ENCODE peak calls at places on chromosome 18, in ten cellular contexts. P is colonic mucosa; X is uterus; I is HCT116; N is foreskin fibroblast; R is GM10248; W is A673; J is adrenal gland; B is left ventricle myocardium inferior; Y is CD8-positive, alpha-beta T cell. T is an unnamed sample.

GRCh38 chr18:25284861-25285574 is 66.9 kb downstream of the ZNF521 start:
- DNase-seq in B (no peak), N (peak), P (no peak), X (peak), W (peak), J (no peak), Y (no peak), R (no peak), I (no peak), T (no peak)

GRCh38 chr18:49728542-49728941 is 84.8 kb downstream of the ACAA2 start:
- DNase-seq in J (no peak), N (no peak), R (peak), B (no peak), P (peak), W (peak), I (peak), Y (no peak), X (no peak), T (no peak)

GRCh38 chr18:42087195-42087594 is 132.2 kb downstream of the PIK3C3 start:
- DNase-seq in B (no peak), R (no peak), X (no peak), P (no peak), W (no peak), J (no peak), N (no peak), Y (no peak), I (no peak), T (no peak)

GRCh38 chr18:59041819-59042476 is 97.7 kb upstream of the SEC11C start:
- DNase-seq in P (no peak), W (peak), B (no peak), N (no peak), X (no peak), Y (no peak), J (no peak), I (no peak), R (no peak), T (no peak)

GRCh38 chr18:65751145-65752085 is 603 bp downstream of the CDH7 start:
- DNase-seq in W (no peak), J (no peak), R (no peak), B (no peak), N (no peak), Y (no peak), X (no peak), I (no peak), P (no peak), T (no peak)

GRCh38 chr18:39636931-39637330 is 2071.3 kb upstream of the CELF4 start:
- DNase-seq in W (no peak), B (no peak), X (no peak), I (no peak), R (no peak), P (no peak), N (no peak), J (no peak), Y (no peak), T (no peak)

GRCh38 chr18:47334966-47335365 is 83.5 kb upstream of the SKOR2 start:
- DNase-seq in W (no peak), N (no peak), J (no peak), R (no peak), I (no peak), X (no peak), P (no peak), B (no peak), Y (no peak), T (no peak)

GRCh38 chr18:41128545-41128944 is 826.5 kb upstream of the PIK3C3 start:
- DNase-seq in Y (no peak), B (no peak), N (peak), P (no peak), R (no peak), W (no peak), I (no peak), J (no peak), X (no peak), T (no peak)

GRCh38 chr18:63237911-63238710 is 81.5 kb downstream of the BCL2 start:
- DNase-seq in X (no peak), J (peak), P (no peak), R (no peak), I (peak), W (peak), Y (no peak), B (no peak), N (peak), T (no peak)

GRCh38 chr18:7626922-7627440 is 59.9 kb downstream of the PTPRM start:
- DNase-seq in X (no peak), J (no peak), B (no peak), W (no peak), P (no peak), N (peak), Y (no peak), R (no peak), I (no peak), T (no peak)

GRCh38 chr18:57444301-57444759 is 9.2 kb downstream of the ONECUT2 start:
- DNase-seq in W (no peak), B (no peak), R (no peak), J (no peak), X (no peak), I (no peak), P (no peak), N (no peak), Y (no peak), T (no peak)

GRCh38 chr18:44771957-44772917 is 91.5 kb downstream of the SETBP1 start:
- DNase-seq in R (no peak), N (no peak), I (no peak), X (peak), Y (no peak), W (no peak), J (peak), P (peak), B (peak), T (peak)

GRCh38 chr18:54679318-54680149 is 88.5 kb downstream of the DYNAP start:
- DNase-seq in W (peak), X (no peak), N (peak), J (no peak), Y (no peak), R (peak), P (peak), B (no peak), I (peak), T (no peak)

GRCh38 chr18:58088723-58089074 is 44.7 kb downstream of the NEDD4L start:
- DNase-seq in P (no peak), R (no peak), Y (no peak), I (no peak), X (no peak), W (no peak), N (no peak), B (no peak), J (no peak), T (no peak)

GRCh38 chr18:37481491-37481890 is 84.1 kb downstream of the CELF4 start:
- DNase-seq in R (no peak), W (no peak), X (no peak), B (no peak), J (no peak), P (no peak), N (no peak), I (no peak), Y (no peak), T (no peak)

GRCh38 chr18:63994783-63995399 is 25.0 kb downstream of the SERPINB8 start:
- DNase-seq in J (peak), X (peak), R (peak), I (peak), W (peak), N (peak), P (peak), B (no peak), Y (peak), T (peak)

GRCh38 chr18:58456625-58457024 is 172.3 kb downstream of the ALPK2 start:
- DNase-seq in P (peak), X (no peak), I (no peak), B (no peak), J (no peak), R (no peak), Y (no peak), W (no peak), N (no peak), T (no peak)

GRCh38 chr18:38241216-38241615 is 675.6 kb upstream of the CELF4 start:
- DNase-seq in X (no peak), W (no peak), I (no peak), R (no peak), J (no peak), N (no peak), Y (no peak), P (no peak), B (no peak), T (no peak)

GRCh38 chr18:38956068-38956467 is 1390.5 kb upstream of the CELF4 start:
- DNase-seq in I (no peak), Y (no peak), R (no peak), X (no peak), B (no peak), P (no peak), W (no peak), J (no peak), N (no peak), T (no peak)

GRCh38 chr18:48751727-48752468 is 198.9 kb downstream of the SMAD7 start:
- DNase-seq in R (no peak), N (no peak), J (no peak), B (no peak), I (no peak), X (no peak), W (no peak), P (no peak), Y (no peak), T (no peak)

GRCh38 chr18:60209042-60209441 is 163.5 kb downstream of the MC4R start:
- DNase-seq in N (no peak), P (no peak), I (no peak), W (no peak), J (no peak), B (no peak), R (no peak), X (no peak), Y (no peak), T (no peak)

GRCh38 chr18:13268035-13268700 is 49.6 kb downstream of the LDLRAD4 start:
- DNase-seq in N (peak), X (peak), W (no peak), I (no peak), P (no peak), B (no peak), J (no peak), Y (no peak), R (no peak), T (peak)

GRCh38 chr18:27413495-27414401 is 228.6 kb upstream of the CHST9 start:
- DNase-seq in J (no peak), I (no peak), P (peak), B (no peak), X (peak), Y (no peak), N (no peak), R (no peak), W (peak), T (no peak)

GRCh38 chr18:58549814-58550339 is 79.0 kb downstream of the ALPK2 start:
- DNase-seq in W (no peak), X (no peak), N (no peak), J (no peak), Y (no peak), I (no peak), P (peak), B (no peak), R (no peak), T (no peak)

GRCh38 chr18:31183302-31183701 is 20.6 kb upstream of the DSC1 start:
- DNase-seq in W (no peak), N (no peak), X (no peak), I (no peak), B (no peak), P (no peak), Y (no peak), J (no peak), R (no peak), T (no peak)

GRCh38 chr18:51936115-51936514 is 403.9 kb upstream of the DCC start:
- DNase-seq in W (no peak), P (no peak), B (no peak), R (no peak), N (no peak), J (no peak), X (no peak), I (no peak), Y (no peak), T (no peak)

GRCh38 chr18:45896991-45897390 is 70.1 kb downstream of the EPG5 start:
- DNase-seq in J (no peak), R (no peak), W (no peak), X (no peak), B (no peak), I (no peak), N (no peak), Y (no peak), P (no peak), T (no peak)

GRCh38 chr18:5317186-5317585 is 21.7 kb upstream of the ZBTB14 start:
- DNase-seq in N (no peak), W (no peak), J (no peak), B (no peak), R (no peak), Y (no peak), P (no peak), X (no peak), I (no peak), T (no peak)

GRCh38 chr18:43620936-43621335 is 343.6 kb upstream of the SYT4 start:
- DNase-seq in B (no peak), W (peak), N (peak), X (no peak), Y (no peak), J (no peak), I (no peak), R (peak), P (no peak), T (no peak)

GRCh38 chr18:36279001-36279400 is 18.5 kb upstream of the FHOD3 start:
- DNase-seq in I (no peak), P (no peak), X (no peak), R (no peak), N (no peak), W (no peak), B (no peak), J (no peak), Y (no peak), T (no peak)

GRCh38 chr18:74331404-74331803 is 15.8 kb downstream of the C18orf63 start:
- DNase-seq in P (no peak), X (no peak), B (no peak), Y (no peak), J (no peak), N (peak), W (peak), R (no peak), I (peak), T (no peak)

GRCh38 chr18:49459404-49460171 is 857 bp downstream of the DYM start:
- DNase-seq in N (no peak), Y (no peak), J (no peak), W (no peak), X (no peak), R (peak), P (no peak), I (no peak), B (no peak), T (no peak)

GRCh38 chr18:76823574-76823973 is 1.2 kb downstream of the ZNF236 start:
- DNase-seq in Y (no peak), W (no peak), N (no peak), I (no peak), P (peak), B (peak), R (peak), J (no peak), X (peak), T (peak)
- TF ChIP-seq CTCF in Y (no peak), W (peak), N (peak), I (peak), P (no peak), B (no peak), R (peak), J (no peak), X (peak), T (peak)

GRCh38 chr18:20971886-20972267 is 139.7 kb downstream of the ROCK1 start:
- DNase-seq in Y (no peak), R (peak), B (no peak), W (peak), I (peak), P (no peak), X (no peak), J (no peak), N (peak), T (no peak)
- TF ChIP-seq CTCF in Y (peak), R (peak), B (peak), W (peak), I (no peak), P (peak), X (peak), J (peak), N (peak), T (peak)

GRCh38 chr18:830315-830901 is 18.4 kb upstream of the YES1 start:
- DNase-seq in B (no peak), Y (peak), J (peak), R (peak), P (no peak), X (no peak), I (no peak), N (peak), W (peak), T (no peak)

GRCh38 chr18:833197-833596 is 21.2 kb upstream of the YES1 start:
- DNase-seq in I (no peak), R (no peak), B (no peak), P (no peak), J (no peak), N (no peak), W (no peak), X (no peak), Y (no peak), T (no peak)

GRCh38 chr18:834086-834720 is 22.2 kb upstream of the YES1 start:
- DNase-seq in Y (no peak), X (no peak), N (no peak), J (no peak), W (no peak), I (no peak), P (no peak), R (no peak), B (no peak), T (no peak)

GRCh38 chr18:829432-829831 is 17.4 kb upstream of the YES1 start:
- DNase-seq in Y (no peak), W (no peak), X (no peak), J (no peak), N (no peak), I (no peak), P (no peak), B (no peak), R (no peak), T (no peak)

DNA sequence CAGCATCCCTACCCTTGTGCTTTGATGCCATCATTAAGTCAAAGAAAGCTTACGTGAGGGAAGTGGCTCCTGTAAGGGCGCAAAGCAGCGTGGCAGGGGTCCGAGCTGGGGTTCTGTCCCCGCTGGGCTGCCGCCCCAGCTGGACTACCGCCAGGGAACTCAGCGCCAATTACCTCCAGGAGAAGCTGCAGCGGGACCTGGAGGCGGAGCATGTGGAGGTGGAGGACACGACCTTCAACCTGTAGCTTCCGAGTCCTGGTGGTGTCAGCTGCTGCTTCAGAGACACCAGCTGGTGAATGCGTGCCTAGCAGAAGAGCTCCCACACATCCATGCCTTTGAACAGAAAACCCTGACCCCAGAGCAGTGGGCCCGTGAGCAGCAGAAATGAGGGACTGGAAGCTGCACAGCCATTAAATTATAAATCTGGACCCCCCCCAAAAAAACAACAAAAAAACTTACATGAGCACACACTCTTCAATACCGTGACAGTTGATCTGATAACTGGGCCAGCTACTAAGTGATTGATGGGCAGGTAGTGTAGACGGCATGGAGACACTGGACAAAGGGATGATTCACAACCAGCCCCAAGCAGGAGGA is 20.1 kb upstream of the YES1 start:
- DNase-seq in B (peak), R (no peak), J (peak), X (no peak), I (peak), P (peak), W (peak), N (no peak), Y (no peak), T (no peak)
- TF ChIP-seq CTCF in B (peak), R (no peak), J (no peak), X (no peak), I (no peak), P (no peak), W (peak), N (no peak), Y (no peak), T (no peak)

GRCh38 chr18:79962835-79963657 is 1.4 kb upstream of the HSBP1L1 start:
- DNase-seq in I (no peak), P (peak), J (no peak), W (no peak), Y (peak), N (no peak), R (peak), B (no peak), X (no peak), T (no peak)

GRCh38 chr18:79961527-79962291 is 2.7 kb upstream of the HSBP1L1 start:
- DNase-seq in N (peak), I (no peak), Y (no peak), X (no peak), P (no peak), R (no peak), B (no peak), W (no peak), J (no peak), T (no peak)

GRCh38 chr18:79958981-79959380 is 5.5 kb upstream of the HSBP1L1 start:
- DNase-seq in Y (no peak), B (no peak), W (no peak), N (no peak), I (no peak), R (no peak), P (no peak), J (no peak), X (no peak), T (no peak)

GRCh38 chr18:79962311-79962710 is 2.1 kb upstream of the HSBP1L1 start:
- DNase-seq in Y (no peak), W (no peak), P (peak), R (no peak), B (no peak), J (no peak), N (no peak), I (peak), X (no peak), T (no peak)

DNA sequence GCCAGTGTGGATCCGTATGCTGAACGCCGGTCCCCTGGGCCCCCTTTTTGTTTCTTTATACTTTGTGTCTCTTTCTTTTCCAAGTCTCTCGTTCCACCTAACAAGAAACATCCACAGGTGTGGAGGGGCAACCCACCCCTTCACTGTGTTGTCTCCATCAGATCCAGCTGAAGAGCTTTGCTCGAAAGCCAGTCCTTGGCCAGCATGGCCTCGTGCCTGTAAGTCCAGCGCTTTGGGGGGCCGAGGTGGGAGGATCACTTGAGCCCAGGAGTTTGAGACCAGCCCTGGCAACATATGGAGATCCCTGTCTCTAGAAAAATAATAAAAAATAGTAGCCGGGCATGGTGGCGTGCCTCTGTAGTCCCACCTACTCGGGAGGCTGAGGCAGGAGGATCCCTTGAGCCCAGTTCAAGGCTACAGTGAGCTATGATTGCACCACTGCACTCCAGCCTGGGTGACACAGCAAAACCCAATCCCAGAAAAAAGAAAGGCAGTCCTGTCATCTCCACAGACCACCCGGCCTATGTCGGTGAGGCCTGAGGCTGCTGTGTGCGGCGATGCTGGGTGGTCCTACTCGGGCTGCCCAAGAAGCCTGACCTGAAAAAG is 3.4 kb upstream of the HSBP1L1 start:
- DNase-seq in W (no peak), Y (no peak), P (no peak), I (no peak), N (no peak), B (no peak), R (no peak), J (no peak), X (no peak), T (no peak)
- TF ChIP-seq CTCF in W (no peak), Y (no peak), P (no peak), I (no peak), N (no peak), B (no peak), R (no peak), J (no peak), X (no peak), T (no peak)

DNA sequence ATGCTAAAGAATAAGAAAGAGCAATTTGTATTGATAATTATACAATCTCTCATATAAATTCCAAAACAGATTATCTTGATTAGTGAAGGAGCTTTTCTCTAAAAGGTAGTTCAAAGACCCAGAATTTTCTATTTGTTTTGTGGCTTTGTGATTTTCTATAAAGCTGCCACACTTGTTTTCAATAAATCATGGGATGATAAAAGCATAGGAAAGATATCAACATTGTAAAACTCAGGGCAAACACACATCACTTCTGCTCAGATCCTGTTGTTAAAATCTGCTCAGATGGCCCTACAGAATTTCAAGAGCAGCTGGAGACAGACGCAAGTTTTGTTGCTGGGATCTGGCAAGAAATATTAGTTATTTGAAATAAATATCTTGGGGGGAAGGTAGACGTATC is 28.8 kb upstream of the CBLN2 start:
- DNase-seq in B (no peak), R (no peak), N (no peak), W (no peak), X (no peak), P (no peak), I (no peak), J (no peak), Y (no peak), T (no peak)
- TF ChIP-seq CTCF in B (no peak), R (no peak), N (no peak), W (no peak), X (no peak), P (no peak), I (no peak), J (no peak), Y (no peak), T (no peak)

DNA sequence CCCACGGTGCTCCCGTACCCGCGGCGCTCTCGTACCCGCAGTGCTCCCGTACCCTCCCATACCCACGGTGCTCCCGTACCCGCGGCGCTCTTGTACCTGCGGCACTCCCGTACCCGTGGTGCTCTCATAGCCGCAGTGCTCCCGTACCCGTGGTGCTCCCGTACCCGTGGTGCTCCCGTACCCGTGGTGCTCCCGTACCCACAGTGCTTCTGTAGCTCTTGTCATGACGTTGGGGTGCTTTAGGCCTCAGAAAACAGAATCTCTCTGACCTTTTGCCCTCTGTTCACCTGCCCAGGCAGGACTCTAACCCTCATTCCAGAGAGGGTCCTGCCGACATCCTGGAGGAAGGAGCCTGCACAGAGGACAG is 35.3 kb downstream of the SLC66A2 start:
- DNase-seq in R (no peak), W (no peak), I (no peak), Y (no peak), N (no peak), X (no peak), B (no peak), J (no peak), P (no peak), T (no peak)
- TF ChIP-seq CTCF in R (no peak), W (no peak), I (no peak), Y (no peak), N (no peak), X (no peak), B (no peak), J (no peak), P (no peak), T (no peak)

T was measured in osteocyte.